ENCODE peak calls at places on chromosomes 5 and 9, in ten cellular contexts. D, C, E, T, K, M, Z, R, A and G are unnamed samples.

GRCh38 chr5:81140942-81141341 is 92.2 kb upstream of the CKMT2 start:
- DNase-seq in D (peak; percentile 23), C (no peak), E (no peak), T (no peak), K (no peak), M (no peak), Z (no peak), R (peak; percentile 41), A (peak; percentile 83), G (peak; percentile 24)

GRCh38 chr5:180093651-180094382 is 22.3 kb upstream of the RNF130 start:
- DNase-seq in D (no peak), C (no peak), E (no peak), T (no peak), K (no peak), M (no peak), Z (peak; percentile 88), R (no peak), A (peak; percentile 34), G (no peak)

GRCh38 chr5:3604501-3604900 is 8.9 kb downstream of the IRX1 start:
- DNase-seq in D (no peak), C (no peak), E (no peak), T (no peak), K (no peak), M (no peak), Z (no peak), R (no peak), A (no peak), G (no peak)

GRCh38 chr5:162240734-162241133 is 173.2 kb downstream of the GABRG2 start:
- DNase-seq in D (no peak), C (no peak), E (no peak), T (no peak), K (no peak), M (no peak), Z (no peak), R (no peak), A (no peak), G (no peak)

GRCh38 chr9:17744786-17745185 is 165.9 kb downstream of the SH3GL2 start:
- DNase-seq in D (no peak), C (no peak), E (no peak), T (no peak), K (no peak), M (no peak), Z (no peak), R (peak; percentile 3), A (no peak), G (no peak)

GRCh38 chr5:51226420-51226735 is 156.9 kb upstream of the ISL1 start:
- DNase-seq in D (no peak), C (peak; percentile 40), E (no peak), T (peak; percentile 88), K (peak; percentile 15), M (no peak), Z (no peak), R (no peak), A (no peak), G (no peak)

GRCh38 chr9:90851444-90851843 is 49.8 kb downstream of the SYK start:
- DNase-seq in D (no peak), C (no peak), E (no peak), T (no peak), K (no peak), M (no peak), Z (no peak), R (no peak), A (no peak), G (no peak)

GRCh38 chr5:122101636-122102285 is 23.7 kb upstream of the LOX start:
- DNase-seq in D (no peak), C (peak; percentile 26), E (no peak), T (no peak), K (no peak), M (no peak), Z (peak; percentile 29), R (peak; percentile 64), A (peak; percentile 26), G (no peak)

GRCh38 chr5:28896949-28897348 is 1858.6 kb upstream of the CDH9 start:
- DNase-seq in D (no peak), C (no peak), E (peak; percentile 2), T (no peak), K (no peak), M (no peak), Z (no peak), R (no peak), A (no peak), G (no peak)

GRCh38 chr9:137031904-137032639 is at the start of gene FUT7:
- DNase-seq in D (no peak), C (no peak), E (no peak), T (no peak), K (no peak), M (no peak), Z (no peak), R (no peak), A (no peak), G (no peak)

GRCh38 chr9:114491430-114492003 is 13.8 kb downstream of the WHRN start:
- DNase-seq in D (no peak), C (no peak), E (no peak), T (no peak), K (no peak), M (no peak), Z (no peak), R (no peak), A (no peak), G (no peak)

GRCh38 chr5:43555895-43556606 is 826 bp downstream of the PAIP1 start:
- DNase-seq in D (peak; percentile 37), C (peak; percentile 6), E (peak; percentile 56), T (peak; percentile 75), K (peak; percentile 52), M (no peak), Z (peak; percentile 72), R (peak; percentile 67), A (peak; percentile 18), G (peak; percentile 71)

GRCh38 chr5:43560128-43560527 is 3.3 kb upstream of the PAIP1 start:
- DNase-seq in D (no peak), C (no peak), E (no peak), T (no peak), K (no peak), M (no peak), Z (no peak), R (no peak), A (no peak), G (no peak)

GRCh38 chr5:43553381-43553780 is 3.5 kb downstream of the PAIP1 start:
- DNase-seq in D (no peak), C (no peak), E (no peak), T (no peak), K (no peak), M (no peak), Z (no peak), R (no peak), A (no peak), G (no peak)

GRCh38 chr5:43554497-43554896 is 2.4 kb downstream of the PAIP1 start:
- DNase-seq in D (no peak), C (no peak), E (no peak), T (no peak), K (no peak), M (no peak), Z (no peak), R (no peak), A (no peak), G (no peak)

DNA sequence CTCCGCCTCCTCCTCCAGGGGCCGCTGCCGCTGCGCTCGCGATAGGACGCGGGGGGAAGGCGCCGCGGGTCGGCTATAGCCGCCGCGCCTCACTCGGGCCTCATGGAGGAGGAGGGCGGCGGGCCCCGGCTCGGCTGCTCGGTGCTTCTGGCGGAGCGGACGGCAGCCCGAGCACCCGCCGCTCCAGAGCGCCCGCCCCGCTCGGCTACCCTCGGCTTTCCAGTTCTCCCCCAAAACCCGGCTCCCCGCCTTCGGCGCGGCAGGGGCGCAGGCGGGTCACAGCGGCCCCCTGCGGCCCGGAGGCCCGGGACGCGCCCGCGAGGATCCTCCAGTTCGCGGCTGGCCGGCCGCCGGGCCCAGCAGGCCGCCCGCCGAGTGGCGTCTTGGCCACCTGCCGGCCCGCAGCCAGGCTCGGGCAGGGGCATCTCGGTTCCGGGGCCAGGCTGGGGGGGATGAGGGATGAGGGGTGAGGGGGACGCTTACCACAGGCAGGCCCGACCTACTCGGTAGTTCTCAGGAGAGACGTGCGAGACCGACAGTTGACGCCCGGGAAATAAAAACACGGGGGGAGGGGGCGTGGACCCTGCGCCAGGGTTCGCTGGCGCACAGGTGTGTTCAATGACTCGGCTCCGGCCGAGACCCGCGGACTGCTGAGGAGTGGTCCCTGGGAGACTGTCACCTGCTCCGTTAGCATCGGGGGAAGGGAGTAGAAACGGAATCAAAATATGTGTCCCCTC is at the start of gene PAIP1:
- DNase-seq in D (peak; percentile 77), C (peak; percentile 64), E (peak; percentile 75), T (peak; percentile 82), K (peak; percentile 86), M (no peak), Z (peak; percentile 92), R (peak; percentile 86), A (peak; percentile 57), G (peak; percentile 81)
- TF ChIP-seq POLR2A in D (peak; percentile 24), C (no peak), E (peak; percentile 43), T (peak; percentile 77), K (peak; percentile 74), M (peak; percentile 13), Z (peak; percentile 88), R (no peak), A (peak; percentile 42), G (peak; percentile 43)

GRCh38 chr9:97985058-97985861 is 2.1 kb downstream of the ANP32B start:
- DNase-seq in D (no peak), C (no peak), E (peak; percentile 24), T (peak; percentile 44), K (no peak), M (no peak), Z (peak; percentile 29), R (peak; percentile 56), A (peak; percentile 14), G (no peak)
- H3K4me1 ChIP-seq in D (peaks cover 10% of the 10 kb centered on the region), C (peaks cover 69% of the 10 kb centered on the region), E (peaks cover 60% of the 10 kb centered on the region), T (peaks cover 40% of the 10 kb centered on the region), K (peaks cover 48% of the 10 kb centered on the region), M (peaks cover 73% of the 10 kb centered on the region), Z (peaks cover 59% of the 10 kb centered on the region), R (peaks cover 31% of the 10 kb centered on the region), A (peaks cover 76% of the 10 kb centered on the region), G (peaks cover 4% of the 10 kb centered on the region)

GRCh38 chr9:109789582-109790360 is 9.8 kb downstream of the PALM2AKAP2 start:
- DNase-seq in D (no peak), C (no peak), E (no peak), T (no peak), K (no peak), M (no peak), Z (no peak), R (no peak), A (no peak), G (no peak)
- TF ChIP-seq POLR2A in D (no peak), C (no peak), E (no peak), T (no peak), K (no peak), M (no peak), Z (no peak), R (no peak), A (no peak), G (no peak)

DNA sequence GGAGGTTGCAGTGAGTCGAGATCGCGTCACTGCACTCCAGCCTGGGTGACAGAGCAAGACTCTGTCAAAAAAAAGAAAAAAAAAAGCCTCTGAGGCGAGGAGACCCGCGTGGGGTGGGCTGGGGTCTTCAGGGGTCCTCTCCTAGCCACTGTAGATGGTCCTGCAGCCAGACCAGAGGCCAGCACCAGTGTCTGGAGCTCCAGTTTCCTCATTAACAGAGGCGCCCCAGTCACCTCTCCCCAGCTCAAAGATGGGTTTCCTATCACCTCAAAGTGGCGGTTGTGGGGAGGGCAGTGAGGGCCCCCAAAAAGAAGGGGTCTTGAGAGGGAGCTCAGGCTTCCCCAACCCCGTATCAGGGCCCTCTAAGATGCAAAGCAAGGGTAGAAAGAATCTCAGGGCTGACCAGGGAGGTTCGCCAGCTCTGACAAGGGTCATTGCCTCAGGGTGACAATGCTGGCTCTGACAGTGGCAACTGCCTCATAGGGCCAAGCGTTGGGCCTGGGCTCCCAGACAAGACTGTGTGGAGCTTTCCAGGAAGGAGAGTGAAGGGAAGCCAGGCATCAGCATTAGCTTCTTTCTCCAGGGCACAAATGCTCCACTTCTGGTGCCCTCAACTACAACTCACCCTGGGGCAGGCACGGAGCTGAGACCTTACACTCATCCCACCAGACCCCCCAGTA is 15.0 kb downstream of the STK10 start:
- DNase-seq in D (no peak), C (no peak), E (no peak), T (no peak), K (no peak), M (no peak), Z (no peak), R (no peak), A (no peak), G (no peak)
- H3K4me1 ChIP-seq in D (no peaks in the 10 kb centered on the region), C (peaks cover 42% of the 10 kb centered on the region), E (no peaks in the 10 kb centered on the region), T (no peaks in the 10 kb centered on the region), K (no peaks in the 10 kb centered on the region), M (peaks cover 15% of the 10 kb centered on the region), Z (no peaks in the 10 kb centered on the region), R (peaks cover 7% of the 10 kb centered on the region), A (peaks cover 71% of the 10 kb centered on the region), G (no peaks in the 10 kb centered on the region)